ENCODE peak calls at places on chromosome 9, in eight cellular contexts. U is GM12878, T is HCT116, G is IMR-90, C is HepG2, Q is H1, M is SK-N-SH, N is K562. Y is an unnamed sample.
A peak's percentile ranks its signal among the peaks of the same experiment; 100 is the strongest.

GRCh38 chr9:128607642-128608350 is 48.9 kb downstream of the DYNC2I2 start:
- DNase-seq in U (no peak), T (no peak), G (peak; percentile 7), C (no peak), Q (no peak), M (no peak), N (no peak), Y (no peak)

GRCh38 chr9:133492061-133493021 is 13.4 kb upstream of the SLC2A6 start:
- DNase-seq in U (no peak), T (no peak), G (no peak), C (no peak), Q (no peak), M (peak; percentile 67), N (no peak), Y (no peak)

GRCh38 chr9:95005276-95006141 is 279.0 kb downstream of the AOPEP start:
- DNase-seq in U (no peak), T (no peak), G (no peak), C (no peak), Q (no peak), M (no peak), N (no peak), Y (peak; percentile 68)

GRCh38 chr9:19720374-19720773 is 68.5 kb downstream of the SLC24A2 start:
- DNase-seq in U (no peak), T (no peak), G (peak; percentile 39), C (peak; percentile 26), Q (no peak), M (no peak), N (no peak), Y (no peak)

GRCh38 chr9:2321523-2322148 is 300.0 kb upstream of the VLDLR start:
- DNase-seq in U (no peak), T (no peak), G (no peak), C (no peak), Q (no peak), M (no peak), N (no peak), Y (no peak)

GRCh38 chr9:121743441-121744001 is 92.1 kb downstream of the DAB2IP start:
- DNase-seq in U (no peak), T (peak; percentile 56), G (peak; percentile 89), C (peak; percentile 85), Q (no peak), M (peak; percentile 94), N (peak; percentile 59), Y (peak; percentile 85)

GRCh38 chr9:70012569-70012968 is 31.1 kb upstream of the MAMDC2 start:
- DNase-seq in U (no peak), T (no peak), G (no peak), C (no peak), Q (no peak), M (no peak), N (no peak), Y (no peak)

GRCh38 chr9:93189369-93190132 is 5.6 kb downstream of the WNK2 start:
- DNase-seq in U (no peak), T (no peak), G (no peak), C (no peak), Q (no peak), M (no peak), N (no peak), Y (no peak)

GRCh38 chr9:5784526-5785315 is 48.2 kb downstream of the ERMP1 start:
- DNase-seq in U (no peak), T (no peak), G (no peak), C (no peak), Q (no peak), M (no peak), N (no peak), Y (no peak)

GRCh38 chr9:96567203-96567700 is 52.4 kb downstream of the CDC14B start:
- DNase-seq in U (no peak), T (no peak), G (no peak), C (no peak), Q (peak; percentile 13), M (peak; percentile 79), N (no peak), Y (no peak)

GRCh38 chr9:100492952-100493351 is 20.0 kb downstream of the TMEFF1 start:
- DNase-seq in U (no peak), T (no peak), G (peak; percentile 22), C (peak; percentile 18), Q (no peak), M (no peak), N (no peak), Y (peak; percentile 20)

GRCh38 chr9:97651646-97652045 is 18.0 kb downstream of the NCBP1 start:
- DNase-seq in U (no peak), T (no peak), G (peak; percentile 16), C (no peak), Q (no peak), M (no peak), N (no peak), Y (no peak)

GRCh38 chr9:129100383-129101169 is 10.0 kb downstream of the CRAT start:
- DNase-seq in U (no peak), T (no peak), G (no peak), C (no peak), Q (no peak), M (no peak), N (no peak), Y (no peak)

GRCh38 chr9:109341561-109341960 is 20.7 kb upstream of the EPB41L4B start:
- DNase-seq in U (no peak), T (no peak), G (no peak), C (no peak), Q (no peak), M (no peak), N (no peak), Y (no peak)

GRCh38 chr9:127875306-127875966 is 2.0 kb downstream of the AK1 start:
- DNase-seq in U (no peak), T (no peak), G (peak; percentile 60), C (no peak), Q (no peak), M (no peak), N (no peak), Y (no peak)

GRCh38 chr9:6068983-6069382 is 53.6 kb upstream of the RANBP6 start:
- DNase-seq in U (peak; percentile 45), T (no peak), G (no peak), C (no peak), Q (no peak), M (no peak), N (no peak), Y (no peak)

GRCh38 chr9:90813523-90813922 is 11.9 kb downstream of the SYK start:
- DNase-seq in U (no peak), T (no peak), G (no peak), C (no peak), Q (no peak), M (no peak), N (no peak), Y (no peak)

GRCh38 chr9:132752877-132753592 is 82.8 kb downstream of the GTF3C4 start:
- DNase-seq in U (no peak), T (no peak), G (no peak), C (no peak), Q (no peak), M (no peak), N (no peak), Y (no peak)

GRCh38 chr9:125990793-125991220 is 243.6 kb downstream of the PBX3 start:
- DNase-seq in U (no peak), T (no peak), G (no peak), C (no peak), Q (no peak), M (peak; percentile 91), N (no peak), Y (no peak)

GRCh38 chr9:91736898-91737601 is 213.0 kb downstream of the ROR2 start:
- DNase-seq in U (no peak), T (no peak), G (no peak), C (no peak), Q (no peak), M (peak; percentile 74), N (no peak), Y (no peak)

GRCh38 chr9:13020141-13020540 is 245.3 kb downstream of the LURAP1L start:
- DNase-seq in U (no peak), T (no peak), G (no peak), C (no peak), Q (no peak), M (no peak), N (no peak), Y (no peak)

GRCh38 chr9:131094622-131095021 is 1.7 kb upstream of the AIF1L start:
- DNase-seq in U (no peak), T (no peak), G (peak; percentile 37), C (no peak), Q (no peak), M (no peak), N (peak; percentile 90), Y (no peak)
- TF ChIP-seq RAD21 in U (no peak), T (no peak), G (no peak), C (no peak), Q (no peak), M (no peak), N (no peak), Y (no peak)

GRCh38 chr9:137049544-137050449 is 3.8 kb upstream of the NPDC1 start:
- DNase-seq in U (no peak), T (no peak), G (peak; percentile 20), C (no peak), Q (no peak), M (peak; percentile 86), N (peak; percentile 73), Y (peak; percentile 70)
- TF ChIP-seq RAD21 in U (peak; percentile 39), T (no peak), G (peak; percentile 54), C (peak; percentile 67), Q (peak; percentile 69), M (peak; percentile 65), N (peak; percentile 68), Y (peak; percentile 41)

GRCh38 chr9:83059417-83059816 is 3.5 kb downstream of the RASEF start:
- DNase-seq in U (no peak), T (no peak), G (no peak), C (no peak), Q (no peak), M (no peak), N (no peak), Y (no peak)

GRCh38 chr9:83062653-83063527 is at the start of gene RASEF:
- DNase-seq in U (no peak), T (no peak), G (no peak), C (no peak), Q (peak; percentile 46), M (peak; percentile 86), N (no peak), Y (peak; percentile 80)

GRCh38 chr9:83061036-83061435 is 1.9 kb downstream of the RASEF start:
- DNase-seq in U (no peak), T (no peak), G (peak; percentile 6), C (no peak), Q (no peak), M (no peak), N (no peak), Y (peak; percentile 44)

GRCh38 chr9:83060557-83060956 is 2.4 kb downstream of the RASEF start:
- DNase-seq in U (no peak), T (no peak), G (no peak), C (no peak), Q (no peak), M (peak; percentile 51), N (no peak), Y (peak; percentile 34)

GRCh38 chr9:83062011-83062652 is 810 bp downstream of the RASEF start:
- DNase-seq in U (no peak), T (no peak), G (peak; percentile 18), C (no peak), Q (peak; percentile 7), M (peak; percentile 65), N (no peak), Y (peak; percentile 61)
- TF ChIP-seq RAD21 in U (no peak), T (no peak), G (no peak), C (no peak), Q (no peak), M (no peak), N (no peak), Y (no peak)

DNA sequence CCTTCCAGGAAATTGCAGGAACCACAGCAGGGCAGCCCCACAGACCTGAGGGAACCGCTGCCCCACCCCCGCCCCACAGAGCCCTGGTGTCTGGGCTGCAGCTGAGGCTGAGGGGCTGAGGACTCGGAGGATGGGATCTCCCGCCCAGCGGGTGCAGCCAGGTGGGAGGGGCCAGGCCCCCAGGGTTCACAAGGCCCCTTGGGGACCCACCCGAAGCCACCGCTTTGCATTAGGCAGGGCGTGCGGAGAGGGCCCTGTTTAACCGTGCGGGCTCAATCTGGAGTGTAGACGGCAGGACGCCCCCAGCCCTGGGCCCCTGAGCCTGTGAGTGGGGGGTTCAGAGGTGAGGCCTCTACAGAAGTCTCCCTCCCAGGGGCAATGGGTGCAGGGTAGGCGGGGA is 10.8 kb downstream of the NOTCH1 start:
- DNase-seq in U (no peak), T (no peak), G (no peak), C (no peak), Q (no peak), M (peak; percentile 63), N (no peak), Y (no peak)
- TF ChIP-seq RAD21 in U (no peak), T (no peak), G (no peak), C (no peak), Q (no peak), M (no peak), N (no peak), Y (no peak)

Y was measured in A549.